ENCODE peak calls at places on chromosomes 6 and 20, in eight cellular contexts. S is mesenchymal stem cell; W is naive thymus-derived CD4-positive, alpha-beta T cell; E is activated T-cell treated with anti-CD3 and anti-CD28 coated beads for 1 hour; Q is body of pancreas; T is endothelial cell; B is AG08396; P is HFFc6. Y is an unnamed sample.

GRCh38 chr20:63856111-63856511 is 5.2 kb upstream of the ABHD16B start:
- DNase-seq in S (no peak), W (no peak), E (no peak), Q (no peak), T (no peak), B (no peak), P (no peak), Y (no peak)

GRCh38 chr20:48350291-48350988 is 477.4 kb downstream of the PREX1 start:
- DNase-seq in S (no peak), W (no peak), E (no peak), Q (no peak), T (peak), B (no peak), P (no peak), Y (no peak)

GRCh38 chr6:51382838-51383237 is 564.2 kb downstream of the TFAP2B start:
- DNase-seq in S (no peak), W (no peak), E (no peak), Q (no peak), T (no peak), B (no peak), P (no peak), Y (no peak)

GRCh38 chr20:32871622-32872160 is 13.0 kb downstream of the EFCAB8 start:
- DNase-seq in S (no peak), W (no peak), E (no peak), Q (no peak), T (no peak), B (no peak), P (no peak), Y (no peak)

GRCh38 chr6:150004101-150004782 is 21.1 kb downstream of the RAET1L start:
- DNase-seq in S (no peak), W (peak), E (no peak), Q (no peak), T (no peak), B (no peak), P (no peak), Y (no peak)

GRCh38 chr6:150417899-150418824 is 49.4 kb downstream of the IYD start:
- DNase-seq in S (peak), W (peak), E (no peak), Q (peak), T (peak), B (peak), P (peak), Y (peak)

GRCh38 chr6:20921533-20921932 is 387.3 kb downstream of the CDKAL1 start:
- DNase-seq in S (no peak), W (no peak), E (no peak), Q (no peak), T (no peak), B (peak), P (no peak), Y (no peak)

GRCh38 chr6:11828185-11828897 is 49.7 kb upstream of the ADTRP start:
- DNase-seq in S (no peak), W (no peak), E (no peak), Q (no peak), T (no peak), B (no peak), P (no peak), Y (peak)

GRCh38 chr20:20505554-20505953 is 137.7 kb downstream of the INSM1 start:
- DNase-seq in S (no peak), W (no peak), E (no peak), Q (no peak), T (no peak), B (no peak), P (no peak), Y (no peak)

Y was measured in GM04504.